ENCODE peak calls at places on chromosomes 16 and 17, in four cellular contexts. J, M, K and F are unnamed samples.

GRCh38 chr17:80992948-80993624 is 1.4 kb downstream of the CHMP6 start:
- DNase-seq in J (peak), M (no peak), K (no peak), F (no peak)

GRCh38 chr16:72241930-72242329 is 70.0 kb upstream of the PMFBP1 start:
- DNase-seq in J (peak), M (peak), K (no peak), F (peak)

GRCh38 chr16:46916980-46917379 is 32.8 kb downstream of the GPT2 start:
- DNase-seq in J (peak), M (no peak), K (no peak), F (peak)

GRCh38 chr17:74020522-74020921 is 183.0 kb upstream of the RPL38 start:
- DNase-seq in J (no peak), M (no peak), K (no peak), F (no peak)

GRCh38 chr16:12178251-12178990 is 201.9 kb downstream of the SNX29 start:
- DNase-seq in J (peak), M (no peak), K (no peak), F (peak)

GRCh38 chr16:67548265-67549126 is 13.8 kb upstream of the CTCF start:
- DNase-seq in J (peak), M (no peak), K (no peak), F (no peak)

GRCh38 chr17:28549274-28550132 is 2.9 kb downstream of the UNC119 start:
- DNase-seq in J (no peak), M (no peak), K (no peak), F (no peak)

GRCh38 chr17:77738666-77739531 is 219.6 kb upstream of the TNRC6C start:
- DNase-seq in J (peak), M (peak), K (no peak), F (no peak)

GRCh38 chr17:42429726-42430464 is 6.8 kb upstream of the CAVIN1 start:
- DNase-seq in J (no peak), M (no peak), K (no peak), F (no peak)

GRCh38 chr17:8117367-8117979 is 841 bp downstream of the ALOXE3 start:
- DNase-seq in J (peak), M (no peak), K (no peak), F (no peak)

GRCh38 chr17:279356-279755 is 73.3 kb downstream of the RPH3AL start:
- DNase-seq in J (no peak), M (no peak), K (no peak), F (no peak)

GRCh38 chr17:17416007-17416399 is 60.8 kb upstream of the MED9 start:
- DNase-seq in J (peak), M (no peak), K (peak), F (peak)

GRCh38 chr16:69111831-69112230 is 6.4 kb downstream of the HAS3 start:
- DNase-seq in J (no peak), M (no peak), K (no peak), F (no peak)

GRCh38 chr16:2816751-2817495 is at the start of gene PRSS21:
- DNase-seq in J (peak), M (no peak), K (peak), F (no peak)

GRCh38 chr17:42653179-42654124 is 5.6 kb upstream of the TUBG2 start:
- DNase-seq in J (peak), M (peak), K (no peak), F (peak)

GRCh38 chr16:27368358-27368722 is 33.6 kb upstream of the IL21R start:
- DNase-seq in J (no peak), M (no peak), K (no peak), F (no peak)

GRCh38 chr17:8176197-8176940 is at the start of gene TMEM107:
- DNase-seq in J (peak), M (peak), K (peak), F (peak)

GRCh38 chr16:30049871-30050270 is 15.7 kb upstream of the ALDOA start:
- DNase-seq in J (no peak), M (no peak), K (no peak), F (no peak)

GRCh38 chr17:79933863-79934652 is 94.8 kb upstream of the CBX4 start:
- DNase-seq in J (no peak), M (no peak), K (peak), F (peak)

GRCh38 chr16:75025766-75026165 is 26.9 kb downstream of the ZNRF1 start:
- DNase-seq in J (no peak), M (no peak), K (no peak), F (peak)

GRCh38 chr17:43467981-43468541 is 15.7 kb upstream of the DHX8 start:
- DNase-seq in J (no peak), M (peak), K (no peak), F (peak)

GRCh38 chr17:72591500-72592241 is 470.9 kb downstream of the SOX9 start:
- DNase-seq in J (peak), M (no peak), K (peak), F (no peak)

GRCh38 chr17:6102615-6103014 is 32.4 kb downstream of the WSCD1 start:
- DNase-seq in J (no peak), M (no peak), K (no peak), F (no peak)

GRCh38 chr16:79895053-79895916 is 294.7 kb upstream of the MAF start:
- DNase-seq in J (no peak), M (no peak), K (no peak), F (no peak)

GRCh38 chr16:20683812-20684211 is 13.7 kb downstream of the ACSM1 start:
- DNase-seq in J (no peak), M (no peak), K (peak), F (no peak)

GRCh38 chr17:8039611-8040168 is 831 bp downstream of the ALOX15B start:
- DNase-seq in J (no peak), M (no peak), K (no peak), F (no peak)

GRCh38 chr16:30829130-30830071 is 42.4 kb upstream of the ZNF629 start:
- DNase-seq in J (no peak), M (no peak), K (no peak), F (no peak)

GRCh38 chr16:89815639-89816348 is 653 bp downstream of the FANCA start:
- DNase-seq in J (peak), M (no peak), K (no peak), F (no peak)